ENCODE peak calls at places on chromosomes 7 and 10, in four cellular contexts. S is PC-3, P is psoas muscle, Y is A549. H is an unnamed sample.

GRCh38 chr10:62543566-62543965 is 169.4 kb downstream of the ZNF365 start:
- DNase-seq in Y (no peak), S (peak; percentile 34), P (no peak), H (no peak)

GRCh38 chr7:157432957-157433576 is 96.3 kb downstream of the DNAJB6 start:
- DNase-seq in S (peak; percentile 66), Y (peak; percentile 47), P (peak; percentile 50), H (peak; percentile 38)

GRCh38 chr7:139231513-139232376 is 708 bp downstream of the UBN2 start:
- DNase-seq in S (peak; percentile 24), Y (peak; percentile 32), P (peak; percentile 65), H (peak; percentile 55)

GRCh38 chr7:44431091-44431608 is 59.3 kb downstream of the NUDCD3 start:
- DNase-seq in Y (peak; percentile 27), P (no peak), S (peak; percentile 9), H (peak; percentile 84)

GRCh38 chr10:103884681-103885139 is 29.3 kb upstream of the SH3PXD2A start:
- DNase-seq in P (no peak), S (peak; percentile 75), Y (peak; percentile 58), H (peak; percentile 49)

GRCh38 chr7:27141591-27142561 is 1.6 kb downstream of the HOXA5 start:
- DNase-seq in S (no peak), P (peak; percentile 53), Y (peak; percentile 80), H (no peak)

GRCh38 chr10:2623675-2624274 is 443.6 kb upstream of the PFKP start:
- DNase-seq in S (no peak), P (no peak), Y (no peak), H (no peak)

GRCh38 chr10:120415709-120416330 is 41.2 kb upstream of the PLPP4 start:
- DNase-seq in Y (no peak), P (no peak), S (peak; percentile 88), H (no peak)

GRCh38 chr7:80665526-80665925 is 27.1 kb downstream of the CD36 start:
- DNase-seq in Y (no peak), P (no peak), S (no peak), H (no peak)

GRCh38 chr7:38908759-38909335 is at the start of gene VPS41:
- DNase-seq in Y (peak; percentile 75), P (peak; percentile 82), S (peak; percentile 77), H (peak; percentile 82)

GRCh38 chr10:58164517-58164916 is 103.2 kb downstream of the IPMK start:
- DNase-seq in Y (no peak), P (no peak), S (no peak), H (no peak)

GRCh38 chr10:121594076-121594475 is 4.2 kb downstream of the FGFR2 start:
- DNase-seq in S (no peak), P (no peak), Y (no peak), H (no peak)

GRCh38 chr7:126685018-126685573 is 567.6 kb downstream of the GRM8 start:
- DNase-seq in S (no peak), Y (no peak), P (no peak), H (no peak)

GRCh38 chr7:103714377-103714927 is 268.4 kb upstream of the SLC26A5 start:
- DNase-seq in S (no peak), Y (no peak), P (no peak), H (no peak)

GRCh38 chr7:43430412-43430811 is 152.5 kb upstream of the STK17A start:
- DNase-seq in Y (no peak), S (no peak), P (no peak), H (no peak)

GRCh38 chr7:22147113-22147512 is 201.4 kb upstream of the CDCA7L start:
- DNase-seq in P (no peak), S (no peak), Y (no peak), H (no peak)

GRCh38 chr10:129848571-129849451 is 115.3 kb downstream of the EBF3 start:
- DNase-seq in S (no peak), P (no peak), Y (no peak), H (no peak)

GRCh38 chr7:100360102-100360607 is 2.2 kb downstream of the PILRB start:
- DNase-seq in P (peak; percentile 32), S (no peak), Y (no peak), H (no peak)

GRCh38 chr7:111528331-111528730 is 34.0 kb downstream of the IMMP2L start:
- DNase-seq in P (no peak), S (no peak), Y (no peak), H (peak; percentile 59)

GRCh38 chr7:29459591-29459990 is 104.0 kb upstream of the PRR15 start:
- DNase-seq in Y (no peak), S (no peak), P (no peak), H (no peak)

GRCh38 chr7:17405786-17406185 is 107.3 kb downstream of the AHR start:
- DNase-seq in Y (peak; percentile 95), S (peak; percentile 85), P (no peak), H (no peak)

GRCh38 chr7:63925626-63926460 is 72.8 kb upstream of the ZNF722 start:
- DNase-seq in Y (peak; percentile 40), S (peak; percentile 88), P (peak; percentile 95), H (no peak)

GRCh38 chr10:77631241-77631640 is 6.4 kb downstream of the KCNMA1 start:
- DNase-seq in S (no peak), Y (no peak), P (no peak), H (no peak)

GRCh38 chr10:78963074-78964034 is 105.4 kb upstream of the ZMIZ1 start:
- DNase-seq in P (peak; percentile 58), S (no peak), Y (no peak), H (no peak)

GRCh38 chr10:34669079-34669478 is 146.0 kb downstream of the PARD3 start:
- DNase-seq in P (no peak), Y (no peak), S (no peak), H (no peak)

GRCh38 chr10:80536361-80536835 is 1.3 kb upstream of the SH2D4B start:
- DNase-seq in S (no peak), P (no peak), Y (no peak), H (no peak)
- H3K4me3 ChIP-seq in S (no peak overlapping the region), P (peak overlapping the region; percentile 60), Y (peak overlapping the region; percentile 56), H (peak overlapping the region; percentile 58)

GRCh38 chr10:113980408-113981087 is 63.1 kb upstream of the ADRB1 start:
- DNase-seq in S (peak; percentile 34), Y (peak; percentile 21), P (no peak), H (peak; percentile 19)
- TF ChIP-seq CTCF in S (peak; percentile 45), Y (peak; percentile 30), P (no peak), H (peak; percentile 63)

DNA sequence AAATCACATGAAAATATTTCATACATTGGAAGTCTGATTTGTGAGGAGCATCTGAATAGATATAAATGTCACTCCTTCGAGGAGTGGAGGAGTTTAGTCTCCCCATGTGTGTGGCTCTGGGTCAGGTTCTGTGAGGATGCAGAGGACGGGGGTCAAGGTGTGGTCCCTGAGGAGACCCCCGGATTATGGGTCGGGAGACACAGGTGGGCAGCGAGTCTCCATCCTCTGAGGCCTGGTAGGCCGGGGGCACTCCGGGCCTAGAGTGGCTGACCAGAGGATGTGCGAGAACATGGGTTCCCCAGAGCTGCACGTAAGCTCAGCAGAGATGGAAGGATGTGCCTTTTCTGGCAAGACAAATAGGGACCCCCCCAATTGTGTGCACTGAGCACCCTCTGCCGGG is 93.4 kb upstream of the TCERG1L start:
- DNase-seq in Y (no peak), P (no peak), S (no peak), H (no peak)
- H3K9me3 ChIP-seq in Y (no peaks in the 10 kb centered on the region), P (no peaks in the 10 kb centered on the region), S (no peaks in the 10 kb centered on the region), H (no peaks in the 10 kb centered on the region)

GRCh38 chr7:129311429-129311828 is 86.6 kb downstream of the AHCYL2 start:
- DNase-seq in S (no peak), Y (no peak), P (no peak), H (no peak)
- H3K4me3 ChIP-seq in S (no peak overlapping the region), Y (no peak overlapping the region), P (no peak overlapping the region), H (no peak overlapping the region)

GRCh38 chr7:7651479-7651878 is 10.9 kb downstream of the UMAD1 start:
- DNase-seq in P (no peak), Y (no peak), S (no peak), H (no peak)

GRCh38 chr7:7653140-7653539 is 12.6 kb downstream of the UMAD1 start:
- DNase-seq in P (no peak), S (no peak), Y (no peak), H (no peak)

GRCh38 chr7:7654964-7655363 is 14.4 kb downstream of the UMAD1 start:
- DNase-seq in S (no peak), Y (no peak), P (no peak), H (no peak)

GRCh38 chr7:7650682-7651206 is 10.2 kb downstream of the UMAD1 start:
- DNase-seq in P (no peak), S (no peak), Y (no peak), H (no peak)

GRCh38 chr7:7653568-7654187 is 13.1 kb downstream of the UMAD1 start:
- DNase-seq in P (no peak), Y (peak; percentile 36), S (peak; percentile 38), H (peak; percentile 57)
- TF ChIP-seq CTCF in P (peak; percentile 34), Y (peak; percentile 35), S (peak; percentile 65), H (peak; percentile 82)

H was measured in OCI-LY7.